ENCODE peak calls at places on chromosomes 11 and 22, in eight cellular contexts. R is effector memory CD4-positive, alpha-beta T cell; S is adrenal gland; P is A549; E is left ventricle myocardium inferior; L is small intestine; T is PC-9; O is psoas muscle. M is an unnamed sample.

GRCh38 chr11:19683141-19683805 is 29.4 kb upstream of the NAV2 start:
- DNase-seq in T (no peak), L (no peak), R (no peak), E (peak; percentile 71), P (no peak), O (peak; percentile 87), S (peak; percentile 46), M (peak; percentile 38)

GRCh38 chr11:85772700-85773099 is 38.2 kb downstream of the SYTL2 start:
- DNase-seq in O (no peak), S (no peak), T (no peak), E (no peak), L (no peak), R (no peak), P (no peak), M (no peak)

GRCh38 chr11:36053314-36053713 is 109.5 kb downstream of the LDLRAD3 start:
- DNase-seq in S (no peak), O (no peak), P (no peak), L (no peak), E (no peak), T (no peak), R (no peak), M (no peak)

GRCh38 chr11:28697920-28698827 is 590.0 kb downstream of the METTL15 start:
- DNase-seq in R (no peak), E (peak; percentile 38), P (peak; percentile 10), L (peak; percentile 43), O (peak; percentile 56), S (peak; percentile 46), T (peak; percentile 37), M (no peak)

GRCh38 chr22:36467946-36468345 is 13.5 kb downstream of the TXN2 start:
- DNase-seq in S (no peak), T (peak; percentile 85), E (peak; percentile 48), L (no peak), R (no peak), O (peak; percentile 68), P (peak; percentile 33), M (no peak)

GRCh38 chr11:130247289-130247688 is 67.4 kb downstream of the ZBTB44 start:
- DNase-seq in P (no peak), S (no peak), O (no peak), E (no peak), L (no peak), R (no peak), T (no peak), M (no peak)

GRCh38 chr11:65448074-65448417 is 25.4 kb downstream of the NEAT1 start:
- DNase-seq in R (no peak), T (no peak), S (no peak), P (no peak), O (no peak), L (no peak), E (no peak), M (no peak)

GRCh38 chr11:76371170-76371569 is 9.8 kb downstream of the THAP12 start:
- DNase-seq in R (no peak), S (no peak), E (no peak), O (no peak), L (no peak), P (peak; percentile 41), T (no peak), M (no peak)

GRCh38 chr22:33756508-33756949 is 163.7 kb downstream of the LARGE1 start:
- DNase-seq in P (no peak), T (no peak), O (no peak), E (no peak), L (no peak), S (no peak), R (no peak), M (no peak)

GRCh38 chr22:26592368-26593015 is 2.6 kb upstream of the TPST2 start:
- DNase-seq in T (no peak), L (peak; percentile 78), R (peak; percentile 24), P (no peak), S (no peak), O (no peak), E (no peak), M (no peak)

GRCh38 chr11:27467181-27467913 is 5.2 kb downstream of the LGR4 start:
- DNase-seq in E (no peak), R (no peak), O (no peak), L (peak; percentile 75), T (no peak), P (no peak), S (no peak), M (no peak)

GRCh38 chr11:118415739-118416068 is 14.3 kb downstream of the ATP5MG start:
- DNase-seq in E (no peak), O (no peak), T (peak; percentile 71), L (peak; percentile 49), R (no peak), S (peak; percentile 90), P (peak; percentile 36), M (no peak)

GRCh38 chr22:20656902-20657836 is 116.7 kb upstream of the SERPIND1 start:
- DNase-seq in R (no peak), P (no peak), T (no peak), E (no peak), L (no peak), O (no peak), S (no peak), M (no peak)

GRCh38 chr11:12683857-12684256 is 9.6 kb downstream of the TEAD1 start:
- DNase-seq in T (peak; percentile 46), R (no peak), S (no peak), L (no peak), O (no peak), E (no peak), P (no peak), M (no peak)

GRCh38 chr11:35531246-35531645 is 5.8 kb upstream of the PAMR1 start:
- DNase-seq in T (no peak), O (no peak), L (no peak), E (no peak), R (no peak), P (no peak), S (no peak), M (no peak)

GRCh38 chr22:26553056-26553752 is 36.7 kb downstream of the TPST2 start:
- DNase-seq in L (no peak), R (no peak), S (no peak), E (no peak), P (peak; percentile 27), T (peak; percentile 27), O (no peak), M (no peak)

GRCh38 chr11:2385156-2386151 is 8.3 kb downstream of the CD81 start:
- DNase-seq in S (no peak), E (no peak), L (no peak), O (peak; percentile 48), P (no peak), R (no peak), T (no peak), M (no peak)

GRCh38 chr11:110305169-110306018 is 9.0 kb upstream of the RDX start:
- DNase-seq in E (no peak), R (no peak), O (no peak), P (no peak), S (no peak), T (no peak), L (peak; percentile 84), M (no peak)

GRCh38 chr11:10097615-10098014 is 196.4 kb downstream of the SBF2 start:
- DNase-seq in P (no peak), O (no peak), E (no peak), T (no peak), R (no peak), S (no peak), L (no peak), M (no peak)

GRCh38 chr11:45209904-45210699 is 63.7 kb downstream of the PRDM11 start:
- DNase-seq in L (no peak), O (peak; percentile 94), P (no peak), T (no peak), R (no peak), E (peak; percentile 94), S (peak; percentile 55), M (no peak)
- H3K27ac ChIP-seq in L (no peak overlapping the region), O (peak overlapping the region; percentile 63), P (no peak overlapping the region), T (no peak overlapping the region), R (no peak overlapping the region), E (peak overlapping the region; percentile 94), S (peak overlapping the region; percentile 80), M (peak overlapping the region; percentile 50)

GRCh38 chr11:115226556-115226955 is 277.7 kb downstream of the CADM1 start:
- DNase-seq in O (no peak), S (no peak), L (no peak), T (no peak), E (no peak), R (no peak), P (peak; percentile 14), M (no peak)
- H3K27ac ChIP-seq in O (no peak overlapping the region), S (no peak overlapping the region), L (no peak overlapping the region), T (no peak overlapping the region), E (no peak overlapping the region), R (no peak overlapping the region), P (peak overlapping the region; percentile 79), M (no peak overlapping the region)

DNA sequence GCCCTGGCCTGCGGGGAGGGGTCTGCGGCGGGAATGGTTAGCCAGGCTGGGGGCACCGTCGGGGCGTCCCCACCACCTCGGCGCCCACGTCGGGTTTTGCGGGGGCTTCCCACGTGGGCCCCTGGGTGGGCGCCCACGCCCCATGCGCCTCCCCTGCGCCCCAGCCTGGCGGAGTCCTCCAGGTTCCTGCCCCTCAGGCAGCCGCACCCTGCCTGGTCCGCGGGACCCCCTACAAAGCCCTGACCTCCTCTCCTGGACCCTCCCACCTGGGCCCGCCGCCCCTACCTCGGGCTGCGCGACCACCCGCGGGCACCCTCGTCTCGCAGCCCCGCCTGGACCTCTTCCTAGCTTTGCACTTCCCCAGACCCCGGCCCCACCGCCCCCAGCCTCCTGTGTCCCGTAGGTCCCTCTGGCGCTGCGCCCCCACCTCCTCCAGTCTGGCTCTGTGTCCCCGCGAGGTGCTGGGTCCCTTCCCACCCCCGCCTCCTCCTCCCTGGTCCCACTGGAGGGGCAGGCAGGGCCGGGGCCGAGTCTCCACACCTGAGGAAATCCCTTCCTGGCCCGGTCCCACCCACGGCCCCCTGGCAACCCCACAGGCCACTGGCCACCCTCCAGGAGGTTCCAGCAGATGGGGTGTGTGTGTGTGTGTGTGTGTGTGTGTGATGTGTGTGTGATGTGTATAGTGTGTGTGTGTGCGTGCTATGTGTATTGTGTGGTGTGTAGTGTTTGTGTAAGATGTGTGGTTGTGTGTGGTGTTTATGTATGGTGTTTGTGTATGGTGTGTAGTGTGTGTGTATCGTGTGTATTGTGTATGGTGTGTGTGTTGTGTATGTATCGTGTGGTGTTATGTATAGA is 11.8 kb downstream of the PIM3 start:
- DNase-seq in O (peak; percentile 72), T (no peak), R (no peak), L (no peak), P (no peak), S (peak; percentile 52), E (peak; percentile 16), M (no peak)
- H3K27ac ChIP-seq in O (peak overlapping the region; percentile 97), T (no peak overlapping the region), R (no peak overlapping the region), L (no peak overlapping the region), P (peak overlapping the region; percentile 96), S (no peak overlapping the region), E (peak overlapping the region; percentile 99), M (peak overlapping the region; percentile 21)

DNA sequence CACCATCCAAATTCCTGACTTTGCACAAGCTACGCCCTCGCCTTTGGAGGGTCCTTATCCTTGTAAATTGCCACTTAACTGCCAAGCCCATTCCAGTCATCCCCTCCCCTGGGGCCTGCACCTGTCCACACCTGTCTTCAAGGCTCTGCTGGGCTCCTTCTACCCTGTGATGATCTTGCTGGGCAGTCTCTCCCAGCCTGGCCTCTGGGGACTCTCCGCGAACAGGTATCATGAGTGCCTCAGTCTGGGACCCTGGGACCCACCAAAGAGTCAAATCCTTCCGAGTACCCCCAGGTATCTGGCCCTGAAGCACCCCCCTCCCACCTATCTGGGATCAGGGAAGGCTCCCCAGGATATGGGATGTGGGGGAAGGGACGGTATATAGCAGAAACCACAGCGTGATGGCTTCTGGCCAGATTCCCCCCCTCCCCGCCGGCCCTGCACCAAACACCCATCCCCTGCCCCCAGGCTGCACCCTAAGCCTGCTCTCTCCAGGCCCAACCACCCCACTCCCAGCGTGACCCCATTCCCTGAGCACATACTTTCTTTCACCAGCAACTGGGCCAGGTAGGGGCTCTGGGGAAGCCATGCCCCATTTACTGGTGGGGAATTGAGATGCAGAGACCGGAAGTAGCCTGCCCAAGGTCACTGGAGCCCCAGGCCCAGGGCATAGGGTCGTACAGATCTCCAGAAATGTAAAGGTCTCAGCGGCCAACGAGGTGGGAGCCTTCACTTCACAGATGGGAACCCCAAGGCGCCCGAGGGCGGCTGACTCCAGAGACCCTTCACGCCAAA is 718 bp downstream of the ARAP1 start:
- DNase-seq in T (peak; percentile 24), S (no peak), L (no peak), O (peak; percentile 49), E (no peak), P (no peak), R (no peak), M (no peak)
- H3K27ac ChIP-seq in T (peak overlapping the region; percentile 21), S (peak overlapping the region; percentile 81), L (no peak overlapping the region), O (peak overlapping the region; percentile 77), E (peak overlapping the region; percentile 43), P (peak overlapping the region; percentile 91), R (peak overlapping the region; percentile 60), M (peak overlapping the region; percentile 94)

M was measured in substantia nigra.